ENCODE peak calls at places on chromosomes 12 and 14, in nine cellular contexts. H is HCT116, N is neural progenitor cell, R is OCI-LY7, Z is PC-3, I is GM23248, V is hepatocyte, M is SK-N-SH, Q is MM.1S. P is an unnamed sample.

GRCh38 chr12:52613363-52614030 is 4.9 kb downstream of the KRT73 start:
- DNase-seq in Z (no peak), H (no peak), Q (no peak), V (no peak), N (no peak), M (no peak), I (no peak), R (no peak), P (no peak)

GRCh38 chr12:5827591-5827990 is 117.5 kb downstream of the ANO2 start:
- DNase-seq in I (no peak), V (no peak), Z (no peak), M (no peak), R (no peak), H (no peak), N (peak; percentile 46), Q (no peak), P (peak; percentile 61)

GRCh38 chr14:102819790-102820330 is 42.6 kb downstream of the TRAF3 start:
- DNase-seq in H (no peak), N (no peak), V (no peak), R (no peak), I (peak; percentile 29), M (no peak), Q (peak; percentile 25), Z (no peak), P (no peak)

GRCh38 chr14:77039285-77040058 is 11.0 kb upstream of the IRF2BPL start:
- DNase-seq in Z (no peak), R (peak; percentile 40), H (no peak), M (no peak), V (peak; percentile 73), Q (no peak), N (no peak), I (peak; percentile 66), P (no peak)

GRCh38 chr12:2779281-2779680 is 15.5 kb upstream of the FKBP4 start:
- DNase-seq in Z (no peak), H (no peak), I (no peak), V (no peak), N (peak; percentile 45), Q (no peak), R (no peak), M (no peak), P (peak; percentile 78)

GRCh38 chr12:39777465-39777864 is 157.9 kb upstream of the ABCD2 start:
- DNase-seq in V (no peak), N (no peak), M (no peak), Z (no peak), H (no peak), I (no peak), R (no peak), Q (no peak), P (no peak)

GRCh38 chr12:4900327-4900726 is 9.4 kb upstream of the KCNA1 start:
- DNase-seq in M (no peak), R (no peak), Q (no peak), Z (no peak), I (peak; percentile 92), N (no peak), V (no peak), H (no peak), P (no peak)

GRCh38 chr12:44847888-44848770 is 28.0 kb downstream of the NELL2 start:
- DNase-seq in H (no peak), Z (no peak), Q (peak; percentile 80), V (no peak), M (no peak), R (peak; percentile 90), N (no peak), I (no peak), P (no peak)

GRCh38 chr14:50333010-50333409 is 20.9 kb downstream of the DMAC2L start:
- DNase-seq in M (no peak), R (no peak), N (no peak), Z (peak; percentile 70), H (no peak), I (peak; percentile 90), Q (no peak), V (no peak), P (peak; percentile 20)

GRCh38 chr14:104091061-104091926 is 5.8 kb downstream of the ASPG start:
- DNase-seq in Q (no peak), R (no peak), M (peak; percentile 39), Z (no peak), H (no peak), I (no peak), V (no peak), N (peak; percentile 47), P (no peak)
- TF ChIP-seq EZH2phosphoT487 in Q (no peak), R (no peak), M (no peak), Z (no peak), H (no peak), I (no peak), V (no peak), N (no peak), P (no peak)

GRCh38 chr12:46562625-46563228 is 190.2 kb upstream of the SLC38A2 start:
- DNase-seq in R (no peak), M (no peak), Z (peak; percentile 95), Q (no peak), H (no peak), I (peak; percentile 92), N (no peak), V (no peak), P (no peak)
- TF ChIP-seq EZH2phosphoT487 in R (no peak), M (no peak), Z (no peak), Q (no peak), H (no peak), I (no peak), N (no peak), V (no peak), P (no peak)

GRCh38 chr14:34810028-34810427 is 65.1 kb downstream of the BAZ1A start:
- DNase-seq in I (no peak), N (no peak), R (no peak), Z (no peak), H (no peak), V (no peak), Q (no peak), M (no peak), P (no peak)

GRCh38 chr14:34804933-34805332 is 70.2 kb downstream of the BAZ1A start:
- DNase-seq in I (no peak), R (no peak), V (no peak), N (no peak), H (no peak), M (no peak), Q (no peak), Z (no peak), P (no peak)

DNA sequence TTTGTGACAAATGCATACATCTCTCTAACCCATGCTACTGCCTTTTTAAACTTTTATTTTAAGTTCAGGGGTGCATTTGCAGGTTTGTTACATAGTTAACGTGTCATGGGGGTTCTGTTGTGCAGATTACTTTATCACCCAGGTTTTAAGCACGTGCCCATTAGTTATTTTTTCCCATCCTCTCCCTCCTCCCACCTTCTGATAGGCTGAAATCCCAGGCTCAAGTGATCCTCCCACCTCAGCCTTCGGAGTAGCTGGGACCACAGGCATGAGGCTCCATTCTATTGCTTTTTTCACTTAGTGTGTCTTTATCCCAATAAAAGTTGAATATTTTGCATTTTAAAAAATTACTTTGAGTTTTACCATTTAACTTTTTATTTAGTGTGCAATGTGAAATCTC is 68.9 kb downstream of the BAZ1A start:
- DNase-seq in R (no peak), Z (no peak), V (no peak), N (no peak), Q (no peak), I (no peak), M (no peak), H (no peak), P (no peak)
- TF ChIP-seq EZH2phosphoT487 in R (no peak), Z (no peak), V (no peak), N (no peak), Q (no peak), I (no peak), M (no peak), H (no peak), P (no peak)

GRCh38 chr12:25286837-25287236 is 36.1 kb upstream of the KRAS start:
- DNase-seq in R (no peak), Q (no peak), N (no peak), H (no peak), I (no peak), M (no peak), Z (peak; percentile 35), V (no peak), P (no peak)
- TF ChIP-seq EZH2phosphoT487 in R (no peak), Q (no peak), N (no peak), H (no peak), I (no peak), M (no peak), Z (no peak), V (no peak), P (no peak)

GRCh38 chr12:48894271-48894670 is 28.6 kb upstream of the RND1 start:
- DNase-seq in I (no peak), Q (no peak), V (no peak), N (no peak), H (no peak), Z (no peak), R (no peak), M (no peak), P (no peak)

GRCh38 chr12:48889679-48890078 is 24.0 kb upstream of the RND1 start:
- DNase-seq in N (no peak), R (no peak), M (no peak), H (no peak), V (no peak), Z (no peak), Q (no peak), I (no peak), P (no peak)

GRCh38 chr12:48890657-48891418 is 25.2 kb upstream of the RND1 start:
- DNase-seq in R (peak; percentile 77), V (peak; percentile 91), M (peak; percentile 86), I (peak; percentile 87), Q (peak; percentile 68), Z (peak; percentile 82), H (peak; percentile 27), N (peak; percentile 94), P (peak; percentile 93)
- TF ChIP-seq EZH2phosphoT487 in R (no peak), V (no peak), M (no peak), I (no peak), Q (no peak), Z (no peak), H (no peak), N (no peak), P (no peak)

GRCh38 chr12:114404451-114405198 is 1.3 kb downstream of the TBX5 start:
- DNase-seq in M (no peak), Z (no peak), H (no peak), Q (no peak), I (peak; percentile 62), V (no peak), R (no peak), N (no peak), P (peak; percentile 39)
- TF ChIP-seq EZH2phosphoT487 in M (no peak), Z (no peak), H (no peak), Q (no peak), I (peak; percentile 73), V (peak; percentile 32), R (no peak), N (no peak), P (peak; percentile 96)

GRCh38 chr12:25121916-25122315 is 73.0 kb downstream of the DNAI7 start:
- DNase-seq in R (no peak), V (no peak), N (no peak), Q (no peak), H (no peak), Z (no peak), M (no peak), I (peak; percentile 10), P (no peak)
- TF ChIP-seq EZH2phosphoT487 in R (no peak), V (no peak), N (no peak), Q (no peak), H (no peak), Z (no peak), M (no peak), I (no peak), P (no peak)

DNA sequence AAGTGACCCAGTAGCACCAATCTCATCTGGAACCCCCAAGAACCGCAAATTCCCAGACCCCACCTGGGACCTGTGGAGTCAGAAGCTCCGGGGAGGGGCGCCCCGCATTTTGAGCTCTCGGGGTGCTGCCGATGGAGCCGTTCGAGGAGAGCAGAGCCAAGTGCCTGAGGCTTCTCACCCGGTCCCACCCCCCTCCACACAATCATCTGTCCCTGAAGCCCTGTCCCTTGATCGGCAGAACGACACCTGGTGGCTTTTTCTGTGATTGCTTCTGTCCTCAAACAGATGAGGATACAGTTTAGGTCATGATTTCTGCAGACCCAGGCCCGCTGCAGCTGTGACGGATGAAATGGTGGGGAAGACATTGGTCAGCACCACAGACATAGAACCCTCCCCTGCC is 74.7 kb downstream of the NOC4L start:
- DNase-seq in V (no peak), M (peak; percentile 77), R (peak; percentile 55), N (peak; percentile 68), Z (peak; percentile 64), H (peak; percentile 52), I (no peak), Q (peak; percentile 18), P (peak; percentile 71)
- TF ChIP-seq EZH2phosphoT487 in V (no peak), M (no peak), R (no peak), N (no peak), Z (no peak), H (no peak), I (no peak), Q (no peak), P (no peak)

P was measured in GM23338.